ENCODE peak calls at places on chromosomes 12 and 14, in seven cellular contexts. One of them, this sample, is unnamed.

GRCh38 chr14:72894623-72895378 is 900 bp upstream of the DPF3 start:
- DNase-seq in SW480: peak
- DNase-seq in stimulated activated CD4-positive, alpha-beta T cell treated with anti-CD3 and anti-CD28 coated beads, Interleukin-12 subunit alpha, Interleukin-12 subunit beta, amount 100 ng/mL, for 4 hours: no peak
- DNase-seq in GM23338: peak
- DNase-seq in fibroblast of pulmonary artery: no peak
- DNase-seq in KG1: no peak
- DNase-seq in cardiac fibroblast: no peak
- DNase-seq in this sample: no peak

GRCh38 chr12:132451836-132452195 is 38.1 kb upstream of the FBRSL1 start:
- DNase-seq in stimulated activated CD4-positive, alpha-beta T cell treated with anti-CD3 and anti-CD28 coated beads, Interleukin-12 subunit alpha, Interleukin-12 subunit beta, amount 100 ng/mL, for 4 hours: no peak
- DNase-seq in GM23338: no peak
- DNase-seq in fibroblast of pulmonary artery: no peak
- DNase-seq in SW480: no peak
- DNase-seq in cardiac fibroblast: no peak
- DNase-seq in KG1: no peak
- DNase-seq in this sample: no peak

GRCh38 chr12:112904571-112904970 is 2.2 kb upstream of the OAS1 start:
- DNase-seq in KG1: no peak
- DNase-seq in fibroblast of pulmonary artery: peak
- DNase-seq in stimulated activated CD4-positive, alpha-beta T cell treated with anti-CD3 and anti-CD28 coated beads, Interleukin-12 subunit alpha, Interleukin-12 subunit beta, amount 100 ng/mL, for 4 hours: no peak
- DNase-seq in SW480: no peak
- DNase-seq in cardiac fibroblast: peak
- DNase-seq in GM23338: no peak
- DNase-seq in this sample: no peak

GRCh38 chr12:16573652-16574077 is 32.3 kb downstream of the LMO3 start:
- DNase-seq in SW480: no peak
- DNase-seq in GM23338: peak
- DNase-seq in fibroblast of pulmonary artery: peak
- DNase-seq in stimulated activated CD4-positive, alpha-beta T cell treated with anti-CD3 and anti-CD28 coated beads, Interleukin-12 subunit alpha, Interleukin-12 subunit beta, amount 100 ng/mL, for 4 hours: no peak
- DNase-seq in KG1: no peak
- DNase-seq in cardiac fibroblast: peak
- DNase-seq in this sample: no peak

GRCh38 chr12:107748472-107748871 is 12.5 kb downstream of the PRDM4 start:
- DNase-seq in fibroblast of pulmonary artery: peak
- DNase-seq in cardiac fibroblast: peak
- DNase-seq in KG1: no peak
- DNase-seq in stimulated activated CD4-positive, alpha-beta T cell treated with anti-CD3 and anti-CD28 coated beads, Interleukin-12 subunit alpha, Interleukin-12 subunit beta, amount 100 ng/mL, for 4 hours: no peak
- DNase-seq in GM23338: no peak
- DNase-seq in SW480: no peak
- DNase-seq in this sample: peak

GRCh38 chr14:50944647-50945413 is 547 bp upstream of the PYGL start:
- DNase-seq in cardiac fibroblast: peak
- DNase-seq in GM23338: no peak
- DNase-seq in SW480: peak
- DNase-seq in KG1: no peak
- DNase-seq in fibroblast of pulmonary artery: peak
- DNase-seq in stimulated activated CD4-positive, alpha-beta T cell treated with anti-CD3 and anti-CD28 coated beads, Interleukin-12 subunit alpha, Interleukin-12 subunit beta, amount 100 ng/mL, for 4 hours: no peak
- DNase-seq in this sample: peak

GRCh38 chr12:57755454-57756372 is 810 bp downstream of the MARCHF9 start:
- DNase-seq in GM23338: peak
- DNase-seq in KG1: no peak
- DNase-seq in stimulated activated CD4-positive, alpha-beta T cell treated with anti-CD3 and anti-CD28 coated beads, Interleukin-12 subunit alpha, Interleukin-12 subunit beta, amount 100 ng/mL, for 4 hours: peak
- DNase-seq in cardiac fibroblast: no peak
- DNase-seq in SW480: no peak
- DNase-seq in fibroblast of pulmonary artery: no peak
- DNase-seq in this sample: no peak

GRCh38 chr12:113846275-113846674 is 119.8 kb downstream of the RBM19 start:
- DNase-seq in KG1: no peak
- DNase-seq in stimulated activated CD4-positive, alpha-beta T cell treated with anti-CD3 and anti-CD28 coated beads, Interleukin-12 subunit alpha, Interleukin-12 subunit beta, amount 100 ng/mL, for 4 hours: no peak
- DNase-seq in fibroblast of pulmonary artery: no peak
- DNase-seq in GM23338: no peak
- DNase-seq in SW480: no peak
- DNase-seq in cardiac fibroblast: no peak
- DNase-seq in this sample: peak

GRCh38 chr12:13428538-13429265 is 232.2 kb downstream of the EMP1 start:
- DNase-seq in cardiac fibroblast: no peak
- DNase-seq in stimulated activated CD4-positive, alpha-beta T cell treated with anti-CD3 and anti-CD28 coated beads, Interleukin-12 subunit alpha, Interleukin-12 subunit beta, amount 100 ng/mL, for 4 hours: no peak
- DNase-seq in SW480: no peak
- DNase-seq in fibroblast of pulmonary artery: no peak
- DNase-seq in KG1: no peak
- DNase-seq in GM23338: no peak
- DNase-seq in this sample: no peak

GRCh38 chr14:43215524-43215923 is 1291.6 kb downstream of the FSCB start:
- DNase-seq in SW480: no peak
- DNase-seq in GM23338: no peak
- DNase-seq in KG1: no peak
- DNase-seq in stimulated activated CD4-positive, alpha-beta T cell treated with anti-CD3 and anti-CD28 coated beads, Interleukin-12 subunit alpha, Interleukin-12 subunit beta, amount 100 ng/mL, for 4 hours: no peak
- DNase-seq in fibroblast of pulmonary artery: no peak
- DNase-seq in cardiac fibroblast: no peak
- DNase-seq in this sample: no peak

GRCh38 chr12:83042441-83043215 is 355.9 kb downstream of the TMTC2 start:
- DNase-seq in GM23338: peak
- DNase-seq in cardiac fibroblast: no peak
- DNase-seq in SW480: no peak
- DNase-seq in KG1: no peak
- DNase-seq in fibroblast of pulmonary artery: peak
- DNase-seq in stimulated activated CD4-positive, alpha-beta T cell treated with anti-CD3 and anti-CD28 coated beads, Interleukin-12 subunit alpha, Interleukin-12 subunit beta, amount 100 ng/mL, for 4 hours: no peak
- DNase-seq in this sample: peak

GRCh38 chr12:92242917-92243316 is 97.3 kb upstream of the BTG1 start:
- DNase-seq in fibroblast of pulmonary artery: peak
- DNase-seq in stimulated activated CD4-positive, alpha-beta T cell treated with anti-CD3 and anti-CD28 coated beads, Interleukin-12 subunit alpha, Interleukin-12 subunit beta, amount 100 ng/mL, for 4 hours: no peak
- DNase-seq in GM23338: no peak
- DNase-seq in cardiac fibroblast: peak
- DNase-seq in KG1: no peak
- DNase-seq in SW480: no peak
- DNase-seq in this sample: peak

GRCh38 chr12:12172106-12172511 is 94.7 kb downstream of the LRP6 start:
- DNase-seq in fibroblast of pulmonary artery: peak
- DNase-seq in cardiac fibroblast: peak
- DNase-seq in GM23338: no peak
- DNase-seq in stimulated activated CD4-positive, alpha-beta T cell treated with anti-CD3 and anti-CD28 coated beads, Interleukin-12 subunit alpha, Interleukin-12 subunit beta, amount 100 ng/mL, for 4 hours: no peak
- DNase-seq in SW480: no peak
- DNase-seq in KG1: peak
- DNase-seq in this sample: peak

GRCh38 chr14:64220466-64220865 is 73.7 kb downstream of the ESR2 start:
- DNase-seq in GM23338: no peak
- DNase-seq in SW480: no peak
- DNase-seq in cardiac fibroblast: peak
- DNase-seq in fibroblast of pulmonary artery: peak
- DNase-seq in KG1: no peak
- DNase-seq in stimulated activated CD4-positive, alpha-beta T cell treated with anti-CD3 and anti-CD28 coated beads, Interleukin-12 subunit alpha, Interleukin-12 subunit beta, amount 100 ng/mL, for 4 hours: no peak
- DNase-seq in this sample: peak

GRCh38 chr12:11987906-11988305 is 82.8 kb upstream of the BCL2L14 start:
- DNase-seq in KG1: no peak
- DNase-seq in SW480: no peak
- DNase-seq in cardiac fibroblast: no peak
- DNase-seq in GM23338: no peak
- DNase-seq in fibroblast of pulmonary artery: no peak
- DNase-seq in stimulated activated CD4-positive, alpha-beta T cell treated with anti-CD3 and anti-CD28 coated beads, Interleukin-12 subunit alpha, Interleukin-12 subunit beta, amount 100 ng/mL, for 4 hours: no peak
- DNase-seq in this sample: no peak

GRCh38 chr14:91506226-91506625 is 3.9 kb downstream of the PPP4R3A start:
- DNase-seq in stimulated activated CD4-positive, alpha-beta T cell treated with anti-CD3 and anti-CD28 coated beads, Interleukin-12 subunit alpha, Interleukin-12 subunit beta, amount 100 ng/mL, for 4 hours: no peak
- DNase-seq in KG1: no peak
- DNase-seq in fibroblast of pulmonary artery: no peak
- DNase-seq in SW480: no peak
- DNase-seq in GM23338: no peak
- DNase-seq in cardiac fibroblast: no peak
- DNase-seq in this sample: no peak